ENCODE peak calls at places on chromosome 1, in four cellular contexts. One of them, this sample, is unnamed. For H3K4me1, the result is how much of the 10 kb centered on the place peaks cover.

GRCh38 chr1:63663301-63663700 is 70.1 kb downstream of the PGM1 start:
- DNase-seq in K562: no peak
- DNase-seq in uterus: no peak
- DNase-seq in CD4-positive, CD25-positive, alpha-beta regulatory T cell: no peak
- DNase-seq in this sample: no peak

GRCh38 chr1:6438047-6438525 is 13.5 kb downstream of the ESPN start:
- DNase-seq in K562: peak
- DNase-seq in CD4-positive, CD25-positive, alpha-beta regulatory T cell: peak
- DNase-seq in uterus: peak
- DNase-seq in this sample: peak

GRCh38 chr1:24920155-24920925 is 9.7 kb downstream of the RUNX3 start:
- DNase-seq in CD4-positive, CD25-positive, alpha-beta regulatory T cell: no peak
- DNase-seq in uterus: peak
- DNase-seq in K562: peak
- DNase-seq in this sample: peak

GRCh38 chr1:213273546-213273945 is 222.5 kb downstream of the RPS6KC1 start:
- DNase-seq in uterus: no peak
- DNase-seq in CD4-positive, CD25-positive, alpha-beta regulatory T cell: no peak
- DNase-seq in K562: no peak
- DNase-seq in this sample: peak

GRCh38 chr1:66606359-66607142 is 72.6 kb downstream of the SGIP1 start:
- DNase-seq in uterus: no peak
- DNase-seq in K562: no peak
- DNase-seq in CD4-positive, CD25-positive, alpha-beta regulatory T cell: no peak
- DNase-seq in this sample: no peak

GRCh38 chr1:38497921-38498320 is 361.7 kb downstream of the RRAGC start:
- DNase-seq in CD4-positive, CD25-positive, alpha-beta regulatory T cell: no peak
- DNase-seq in K562: no peak
- DNase-seq in uterus: no peak
- DNase-seq in this sample: no peak

GRCh38 chr1:216809649-216810048 is 86.4 kb upstream of the ESRRG start:
- DNase-seq in CD4-positive, CD25-positive, alpha-beta regulatory T cell: no peak
- DNase-seq in uterus: no peak
- DNase-seq in K562: no peak
- DNase-seq in this sample: no peak

GRCh38 chr1:30194741-30195423 is 528.5 kb downstream of the MATN1 start:
- DNase-seq in uterus: no peak
- DNase-seq in CD4-positive, CD25-positive, alpha-beta regulatory T cell: no peak
- DNase-seq in K562: no peak
- DNase-seq in this sample: no peak

GRCh38 chr1:246037832-246038231 is 469.2 kb downstream of the SMYD3 start:
- DNase-seq in uterus: no peak
- DNase-seq in CD4-positive, CD25-positive, alpha-beta regulatory T cell: no peak
- DNase-seq in K562: no peak
- DNase-seq in this sample: no peak

GRCh38 chr1:2585318-2586092 is 1.1 kb upstream of the PRXL2B start:
- DNase-seq in uterus: peak
- DNase-seq in K562: peak
- DNase-seq in CD4-positive, CD25-positive, alpha-beta regulatory T cell: peak
- DNase-seq in this sample: peak

GRCh38 chr1:224554620-224555259 is 61.4 kb upstream of the CNIH3 start:
- DNase-seq in CD4-positive, CD25-positive, alpha-beta regulatory T cell: no peak
- DNase-seq in uterus: no peak
- DNase-seq in K562: no peak
- DNase-seq in this sample: no peak

DNA sequence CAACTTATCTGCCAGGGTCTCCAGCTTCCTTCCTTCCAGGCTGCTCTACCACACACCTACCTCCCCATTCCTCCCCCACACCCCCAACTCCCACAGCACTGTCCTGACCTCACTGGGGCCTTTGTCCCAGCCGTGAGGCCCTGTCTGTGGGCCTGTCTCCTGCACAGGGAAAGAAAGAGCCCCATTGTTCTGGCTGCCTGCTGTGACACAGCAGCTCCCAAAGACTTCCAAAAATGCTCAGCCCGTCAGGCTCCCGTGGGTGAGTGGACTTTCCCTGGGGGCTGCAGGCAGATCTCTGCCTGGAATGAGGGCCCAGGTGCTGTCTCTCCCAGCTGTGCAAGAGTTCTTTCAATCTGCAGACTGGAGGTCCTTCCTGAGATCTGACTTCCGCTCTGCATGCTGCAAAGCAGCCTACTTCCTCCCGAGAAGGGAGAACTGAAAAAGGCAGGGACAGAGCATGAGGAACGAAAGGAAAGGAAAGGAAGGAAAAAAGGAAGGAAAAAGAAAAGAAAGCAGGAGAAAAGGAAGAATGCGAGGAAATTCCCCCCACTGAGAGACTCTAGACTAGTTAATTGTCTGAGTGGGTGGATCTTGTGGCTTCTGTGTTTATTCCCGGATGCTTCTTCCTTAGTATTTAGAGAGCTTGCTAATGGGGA is 15.1 kb downstream of the NES start:
- DNase-seq in CD4-positive, CD25-positive, alpha-beta regulatory T cell: no peak
- DNase-seq in uterus: no peak
- DNase-seq in K562: no peak
- DNase-seq in this sample: no peak
- H3K4me1 ChIP-seq in CD4-positive, CD25-positive, alpha-beta regulatory T cell: under half
- H3K4me1 ChIP-seq in uterus: under half
- H3K4me1 ChIP-seq in K562: half or more
- H3K4me1 ChIP-seq in this sample: half or more

DNA sequence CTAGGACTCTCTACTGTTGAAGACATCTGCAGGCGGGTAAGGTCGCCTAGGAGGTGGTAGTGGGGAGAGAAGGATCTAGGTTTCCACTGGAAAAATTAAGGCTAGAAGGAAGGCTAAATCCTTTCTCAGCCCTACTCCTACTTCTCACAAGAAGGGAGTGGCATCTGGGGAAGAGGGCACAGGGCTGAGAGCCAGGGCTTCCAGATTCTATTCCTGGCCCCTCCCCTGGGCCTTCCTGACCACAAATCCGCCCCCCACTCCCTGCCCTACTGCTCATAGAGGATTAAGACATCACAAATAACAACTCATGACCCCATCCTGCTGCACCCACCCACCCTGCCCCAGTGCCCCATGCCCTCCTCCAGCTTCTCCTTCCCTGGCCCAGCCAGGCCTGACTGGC is 2.5 kb downstream of the PHLDA3 start:
- DNase-seq in K562: no peak
- DNase-seq in CD4-positive, CD25-positive, alpha-beta regulatory T cell: no peak
- DNase-seq in uterus: no peak
- DNase-seq in this sample: peak
- H3K4me3 ChIP-seq in K562: no peak
- H3K4me3 ChIP-seq in CD4-positive, CD25-positive, alpha-beta regulatory T cell: no peak
- H3K4me3 ChIP-seq in uterus: peak
- H3K4me3 ChIP-seq in this sample: no peak

GRCh38 chr1:9593147-9593491 is 4.4 kb downstream of the TMEM201 start:
- DNase-seq in K562: no peak
- DNase-seq in uterus: no peak
- DNase-seq in CD4-positive, CD25-positive, alpha-beta regulatory T cell: no peak
- DNase-seq in this sample: no peak

GRCh38 chr1:9590945-9591668 is 2.4 kb downstream of the TMEM201 start:
- DNase-seq in CD4-positive, CD25-positive, alpha-beta regulatory T cell: no peak
- DNase-seq in uterus: no peak
- DNase-seq in K562: no peak
- DNase-seq in this sample: no peak

GRCh38 chr1:9592510-9593075 is 3.9 kb downstream of the TMEM201 start:
- DNase-seq in uterus: no peak
- DNase-seq in CD4-positive, CD25-positive, alpha-beta regulatory T cell: no peak
- DNase-seq in K562: no peak
- DNase-seq in this sample: no peak

GRCh38 chr1:9590201-9590600 is 1.5 kb downstream of the TMEM201 start:
- DNase-seq in K562: no peak
- DNase-seq in uterus: no peak
- DNase-seq in CD4-positive, CD25-positive, alpha-beta regulatory T cell: no peak
- DNase-seq in this sample: no peak

DNA sequence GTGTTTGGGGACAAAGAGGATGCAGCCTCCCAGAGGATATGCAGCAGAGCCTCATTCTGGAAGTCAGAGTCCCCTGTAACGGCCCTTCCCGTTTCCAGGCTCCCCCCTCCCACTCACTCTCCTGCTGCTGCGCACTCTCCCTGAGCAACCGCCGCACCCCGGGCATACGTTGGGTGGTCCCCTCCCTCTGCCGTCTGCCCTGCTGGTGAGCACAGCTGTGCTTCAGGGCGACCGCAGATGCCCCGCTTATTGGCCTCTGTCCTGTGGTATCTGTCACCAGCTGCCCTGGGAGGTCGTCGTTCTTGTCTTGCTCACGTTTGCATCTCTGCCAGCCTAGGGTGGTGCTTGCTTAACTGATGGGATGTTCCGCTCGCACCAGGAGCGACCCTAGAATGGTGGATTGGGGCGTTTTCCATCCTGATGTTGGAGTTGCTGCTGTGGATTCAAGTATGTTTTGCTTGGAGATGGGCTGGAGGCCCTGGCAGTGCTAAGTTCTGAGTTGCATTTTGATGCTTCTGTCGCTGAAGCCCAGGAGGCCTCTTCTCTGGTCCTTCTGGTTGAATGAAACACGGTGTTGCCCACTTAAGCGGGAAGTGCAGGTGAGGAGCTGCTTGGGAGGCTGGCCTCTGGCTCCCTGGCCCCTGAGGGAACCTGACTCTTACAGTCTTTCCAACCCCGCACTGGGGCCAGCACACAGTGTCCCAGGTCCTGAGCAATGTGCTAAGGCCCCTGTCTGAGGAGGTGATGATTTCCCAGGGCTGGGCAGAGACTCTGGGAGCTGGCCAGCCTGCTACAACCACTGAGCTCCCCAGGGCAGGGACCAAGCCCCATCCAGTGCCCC is 3.2 kb downstream of the TMEM201 start:
- DNase-seq in CD4-positive, CD25-positive, alpha-beta regulatory T cell: no peak
- DNase-seq in K562: no peak
- DNase-seq in uterus: no peak
- DNase-seq in this sample: no peak
- H3K4me1 ChIP-seq in CD4-positive, CD25-positive, alpha-beta regulatory T cell: under half
- H3K4me1 ChIP-seq in K562: half or more
- H3K4me1 ChIP-seq in uterus: under half
- H3K4me1 ChIP-seq in this sample: under half

DNA sequence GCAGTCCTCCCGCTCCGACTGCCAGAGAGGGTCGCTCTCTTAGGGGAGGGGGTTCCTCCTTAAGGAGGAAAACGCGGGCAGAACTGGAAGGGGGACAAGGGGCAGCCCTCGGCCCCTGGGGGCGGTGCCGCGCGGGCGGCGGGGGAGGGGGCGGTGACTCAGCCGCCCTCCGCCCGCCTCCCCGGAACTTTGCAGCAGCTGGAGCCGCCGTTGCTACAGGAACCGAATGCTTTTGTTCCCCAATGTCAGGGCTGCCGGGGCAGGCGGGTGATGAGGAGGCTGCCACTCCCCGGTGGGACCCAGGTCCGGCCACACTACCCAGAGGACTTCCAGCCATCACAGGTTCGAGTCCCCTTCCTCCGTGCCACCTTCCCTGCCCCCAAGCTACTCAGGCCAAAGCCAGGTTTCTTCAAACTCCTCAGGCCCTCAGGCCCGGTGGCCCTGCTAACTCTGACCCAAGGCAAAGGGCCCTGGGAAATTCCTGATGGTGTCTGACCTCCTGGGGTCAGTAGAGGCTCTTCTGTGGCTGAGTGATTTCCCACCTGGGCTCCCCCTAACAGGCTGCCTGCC is 3.2 kb downstream of the ADGRB2 start:
- DNase-seq in CD4-positive, CD25-positive, alpha-beta regulatory T cell: peak
- DNase-seq in uterus: peak
- DNase-seq in K562: peak
- DNase-seq in this sample: peak
- H3K4me3 ChIP-seq in CD4-positive, CD25-positive, alpha-beta regulatory T cell: no peak
- H3K4me3 ChIP-seq in uterus: peak
- H3K4me3 ChIP-seq in K562: peak
- H3K4me3 ChIP-seq in this sample: peak

DNA sequence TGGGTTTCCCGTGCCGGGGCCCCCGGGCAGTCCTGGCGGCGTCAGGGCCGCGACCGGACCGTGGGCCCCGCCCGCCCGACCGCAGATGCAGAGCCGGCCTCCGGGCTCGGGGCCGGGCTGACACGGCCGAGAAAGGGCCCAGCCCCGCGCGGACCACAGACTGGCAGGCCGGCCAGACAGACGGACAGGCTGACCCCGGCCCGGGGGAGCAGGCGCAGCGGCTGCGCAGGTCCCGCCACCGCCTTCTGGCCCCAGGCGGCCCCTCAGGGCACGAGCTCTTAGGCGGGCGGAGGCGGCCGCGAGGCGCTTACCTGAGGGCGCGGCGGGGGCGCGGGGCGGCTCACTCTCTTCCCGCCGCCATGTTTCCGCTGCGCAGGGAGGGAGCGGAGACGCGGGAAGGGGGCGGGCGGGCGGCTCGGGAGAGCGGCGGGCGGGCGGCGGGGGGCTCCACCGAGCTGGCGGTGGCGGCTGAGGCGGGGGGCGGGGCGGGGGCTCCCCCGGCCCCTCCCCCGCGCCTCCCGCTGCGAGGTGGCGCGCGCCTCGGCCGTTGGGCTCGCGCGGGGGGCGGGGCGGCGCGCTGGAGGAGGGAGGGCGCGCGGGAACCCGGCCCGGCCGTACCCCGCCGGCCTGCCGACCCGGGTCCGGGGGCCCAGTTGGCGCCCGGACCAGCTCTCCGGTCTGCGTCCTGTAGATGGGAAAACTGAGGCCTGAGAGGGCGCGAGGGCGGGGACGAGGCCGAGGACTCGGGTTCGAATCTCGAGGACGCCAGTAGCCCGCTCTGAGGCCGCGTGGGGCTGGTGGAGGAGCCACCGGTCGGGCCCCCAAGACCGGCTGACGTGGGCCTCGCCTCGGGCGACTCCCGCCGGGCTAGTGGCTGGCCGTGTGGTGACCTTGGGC is at the start of gene SCMH1:
- DNase-seq in uterus: peak
- DNase-seq in K562: peak
- DNase-seq in CD4-positive, CD25-positive, alpha-beta regulatory T cell: peak
- DNase-seq in this sample: peak
- H3K4me1 ChIP-seq in uterus: under half
- H3K4me1 ChIP-seq in K562: under half
- H3K4me1 ChIP-seq in CD4-positive, CD25-positive, alpha-beta regulatory T cell: under half
- H3K4me1 ChIP-seq in this sample: half or more

GRCh38 chr1:45806129-45806528 is 2.7 kb downstream of the MAST2 start:
- DNase-seq in uterus: no peak
- DNase-seq in CD4-positive, CD25-positive, alpha-beta regulatory T cell: no peak
- DNase-seq in K562: no peak
- DNase-seq in this sample: no peak

GRCh38 chr1:45803299-45803780 is at the start of gene MAST2:
- DNase-seq in uterus: peak
- DNase-seq in CD4-positive, CD25-positive, alpha-beta regulatory T cell: peak
- DNase-seq in K562: peak
- DNase-seq in this sample: peak

GRCh38 chr1:45800899-45801298 is 2.5 kb upstream of the MAST2 start:
- DNase-seq in CD4-positive, CD25-positive, alpha-beta regulatory T cell: no peak
- DNase-seq in uterus: no peak
- DNase-seq in K562: no peak
- DNase-seq in this sample: no peak

GRCh38 chr1:45802343-45803298 is 791 bp upstream of the MAST2 start:
- DNase-seq in K562: peak
- DNase-seq in CD4-positive, CD25-positive, alpha-beta regulatory T cell: no peak
- DNase-seq in uterus: peak
- DNase-seq in this sample: peak

DNA sequence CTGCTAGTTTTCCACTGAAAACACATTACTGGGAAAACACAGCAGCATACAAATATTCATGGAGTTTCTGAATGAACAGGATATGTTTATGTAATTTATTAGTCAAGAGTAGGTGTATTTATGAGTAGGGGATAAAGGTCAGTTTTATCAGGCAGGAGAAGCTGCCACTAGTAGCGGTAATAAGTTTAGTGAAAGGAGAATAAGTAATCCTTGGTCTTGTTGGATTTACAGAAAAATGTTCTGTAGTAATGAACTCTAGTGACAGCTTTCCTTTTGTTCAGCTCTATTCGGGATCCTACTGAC is 1.2 kb downstream of the MAST2 start:
- DNase-seq in K562: no peak
- DNase-seq in uterus: no peak
- DNase-seq in CD4-positive, CD25-positive, alpha-beta regulatory T cell: no peak
- DNase-seq in this sample: no peak
- H3K4me3 ChIP-seq in K562: peak
- H3K4me3 ChIP-seq in uterus: peak
- H3K4me3 ChIP-seq in CD4-positive, CD25-positive, alpha-beta regulatory T cell: peak
- H3K4me3 ChIP-seq in this sample: peak

This sample was measured in cardiac muscle cell.